ENCODE peak calls at places on chromosomes 2 and 18, in five cellular contexts. Y, C, H, N and K are unnamed samples. For H3K9me3, the result is how much of the 10 kb centered on the place peaks cover.

GRCh38 chr2:148982282-148982681 is 56.2 kb upstream of the LYPD6B start:
- DNase-seq in Y (no peak), C (no peak), H (no peak), N (no peak), K (no peak)

GRCh38 chr18:63523660-63524059 is 18.5 kb upstream of the SERPINB12 start:
- DNase-seq in Y (no peak), C (no peak), H (no peak), N (no peak), K (no peak)

GRCh38 chr18:36399055-36399454 is 101.5 kb downstream of the FHOD3 start:
- DNase-seq in Y (no peak), C (no peak), H (no peak), N (no peak), K (no peak)

GRCh38 chr2:207385903-207386302 is 143.9 kb upstream of the CREB1 start:
- DNase-seq in Y (peak), C (no peak), H (no peak), N (no peak), K (no peak)

GRCh38 chr2:111708478-111708877 is 175.5 kb downstream of the ANAPC1 start:
- DNase-seq in Y (no peak), C (no peak), H (no peak), N (no peak), K (no peak)

GRCh38 chr2:10556271-10557140 is 108.4 kb upstream of the ODC1 start:
- DNase-seq in Y (no peak), C (no peak), H (no peak), N (no peak), K (no peak)

GRCh38 chr2:134154269-134154668 is 99.6 kb upstream of the MGAT5 start:
- DNase-seq in Y (peak), C (no peak), H (peak), N (peak), K (no peak)

GRCh38 chr2:59177748-59178147 is 936.6 kb upstream of the FANCL start:
- DNase-seq in Y (no peak), C (no peak), H (no peak), N (no peak), K (no peak)

GRCh38 chr18:35267161-35267651 is 22.8 kb downstream of the ZSCAN30 start:
- DNase-seq in Y (peak), C (no peak), H (no peak), N (no peak), K (no peak)

GRCh38 chr2:239400000-239400831 is 604 bp downstream of the HDAC4 start:
- DNase-seq in Y (no peak), C (peak), H (peak), N (no peak), K (no peak)

GRCh38 chr2:154452906-154453493 is 245.5 kb upstream of the KCNJ3 start:
- DNase-seq in Y (peak), C (no peak), H (no peak), N (peak), K (no peak)

GRCh38 chr2:158460632-158461297 is 4.0 kb downstream of the PKP4 start:
- DNase-seq in Y (peak), C (peak), H (peak), N (no peak), K (no peak)

GRCh38 chr2:81195774-81196382 is 891.3 kb upstream of the LRRTM1 start:
- DNase-seq in Y (no peak), C (no peak), H (no peak), N (no peak), K (no peak)

GRCh38 chr2:215831296-215831913 is 181.9 kb downstream of the MREG start:
- DNase-seq in Y (peak), C (peak), H (peak), N (peak), K (no peak)

GRCh38 chr2:171772373-171772772 is 85.1 kb downstream of the DYNC1I2 start:
- DNase-seq in Y (no peak), C (peak), H (no peak), N (no peak), K (no peak)

GRCh38 chr2:11097038-11097720 is 58.1 kb upstream of the SLC66A3 start:
- DNase-seq in Y (no peak), C (no peak), H (no peak), N (no peak), K (peak)

GRCh38 chr2:196951973-196952372 is 25.5 kb upstream of the PGAP1 start:
- DNase-seq in Y (no peak), C (no peak), H (no peak), N (no peak), K (no peak)

GRCh38 chr18:36572135-36572856 is 256.5 kb downstream of the TPGS2 start:
- DNase-seq in Y (peak), C (peak), H (peak), N (peak), K (peak)

GRCh38 chr2:30402441-30403182 is 44.4 kb upstream of the LCLAT1 start:
- DNase-seq in Y (no peak), C (no peak), H (no peak), N (no peak), K (no peak)

GRCh38 chr18:54647176-54647575 is 56.1 kb downstream of the DYNAP start:
- DNase-seq in Y (peak), C (peak), H (peak), N (no peak), K (peak)

GRCh38 chr2:172102858-172103359 is at the start of gene DLX2:
- DNase-seq in Y (peak), C (peak), H (peak), N (no peak), K (peak)

GRCh38 chr2:174704647-174705046 is 59.6 kb downstream of the CHRNA1 start:
- DNase-seq in Y (no peak), C (no peak), H (no peak), N (no peak), K (no peak)

GRCh38 chr2:173860082-173860481 is 105.1 kb downstream of the SP3 start:
- DNase-seq in Y (no peak), C (no peak), H (no peak), N (no peak), K (no peak)

GRCh38 chr2:202127793-202128215 is 54.7 kb downstream of the KIAA2012 start:
- DNase-seq in Y (no peak), C (no peak), H (no peak), N (no peak), K (no peak)

GRCh38 chr2:124933883-124934282 is 908.8 kb downstream of the CNTNAP5 start:
- DNase-seq in Y (no peak), C (no peak), H (no peak), N (no peak), K (no peak)

GRCh38 chr2:15999592-16000469 is 59.5 kb downstream of the MYCN start:
- DNase-seq in Y (no peak), C (no peak), H (no peak), N (no peak), K (no peak)

GRCh38 chr2:228426502-228427216 is 245.2 kb upstream of the SPHKAP start:
- DNase-seq in Y (no peak), C (no peak), H (no peak), N (no peak), K (no peak)

GRCh38 chr18:22052405-22053105 is 116.8 kb upstream of the GATA6 start:
- DNase-seq in Y (no peak), C (peak), H (peak), N (no peak), K (no peak)

GRCh38 chr2:61658841-61659780 is 121.0 kb upstream of the XPO1 start:
- DNase-seq in Y (peak), C (peak), H (peak), N (peak), K (peak)

GRCh38 chr2:50448556-50448955 is 583.4 kb downstream of the NRXN1 start:
- DNase-seq in Y (no peak), C (no peak), H (no peak), N (no peak), K (no peak)

GRCh38 chr2:216362730-216363129 is 9.6 kb downstream of the MARCHF4 start:
- DNase-seq in Y (peak), C (no peak), H (no peak), N (no peak), K (no peak)

GRCh38 chr2:37915773-37916172 is 9.3 kb upstream of the RMDN2 start:
- DNase-seq in Y (no peak), C (no peak), H (no peak), N (no peak), K (no peak)

GRCh38 chr2:201182650-201183372 is at the start of gene CASP10:
- DNase-seq in Y (peak), C (peak), H (peak), N (peak), K (peak)

GRCh38 chr18:46416706-46417638 is 240.0 kb downstream of the LOXHD1 start:
- DNase-seq in Y (no peak), C (no peak), H (peak), N (no peak), K (peak)

GRCh38 chr2:134774786-134775641 is 56.2 kb upstream of the TMEM163 start:
- DNase-seq in Y (no peak), C (no peak), H (peak), N (no peak), K (no peak)

GRCh38 chr18:43661570-43661969 is 384.3 kb upstream of the SYT4 start:
- DNase-seq in Y (peak), C (peak), H (no peak), N (peak), K (peak)

GRCh38 chr2:64025741-64026140 is 6.5 kb upstream of the VPS54 start:
- DNase-seq in Y (no peak), C (no peak), H (no peak), N (no peak), K (no peak)

GRCh38 chr2:190023860-190024259 is 38.7 kb downstream of the MSTN start:
- DNase-seq in Y (peak), C (peak), H (peak), N (no peak), K (peak)

GRCh38 chr2:151996243-151997003 is 102.4 kb downstream of the CACNB4 start:
- DNase-seq in Y (no peak), C (no peak), H (no peak), N (no peak), K (no peak)

GRCh38 chr2:102140367-102140766 is 2.2 kb upstream of the IL1R1 start:
- DNase-seq in Y (no peak), C (no peak), H (no peak), N (no peak), K (no peak)
- H3K9me3 ChIP-seq in Y (under half), C (under half), H (under half), N (under half), K (under half)

DNA sequence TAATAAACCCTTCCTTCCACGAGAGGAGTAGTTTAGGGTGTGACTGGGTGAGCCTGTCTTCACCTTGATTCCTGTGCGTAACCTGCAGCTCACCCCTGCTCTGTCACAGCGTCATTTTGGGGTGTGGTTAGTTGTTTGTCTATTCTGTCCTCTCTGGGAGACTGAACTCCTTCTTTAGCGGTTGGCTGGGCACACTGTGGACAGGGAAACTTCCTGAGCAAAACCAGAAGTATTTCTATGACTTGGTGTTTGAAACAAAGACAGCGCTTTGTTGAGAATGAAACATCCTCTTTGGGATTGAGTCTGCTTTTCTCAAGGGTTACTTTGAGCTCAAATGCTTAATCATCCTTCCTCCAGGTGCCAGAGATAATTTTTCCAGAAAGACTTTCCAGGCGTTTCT is 270.7 kb downstream of the HRH4 start:
- DNase-seq in Y (no peak), C (no peak), H (no peak), N (no peak), K (no peak)
- TF ChIP-seq MYC in Y (no peak), C (no peak), H (no peak), N (no peak), K (no peak)

GRCh38 chr2:240618776-240619175 is 6.5 kb upstream of the GPR35 start:
- DNase-seq in Y (no peak), C (no peak), H (no peak), N (no peak), K (no peak)
- H3K9me3 ChIP-seq in Y (under half), C (under half), H (under half), N (under half), K (under half)

GRCh38 chr2:73239776-73240175 is 5.7 kb downstream of the CCT7 start:
- DNase-seq in Y (peak), C (no peak), H (no peak), N (no peak), K (no peak)
- TF ChIP-seq MYC in Y (no peak), C (no peak), H (no peak), N (no peak), K (no peak)

GRCh38 chr2:12201369-12201768 is 454.9 kb downstream of the LPIN1 start:
- DNase-seq in Y (no peak), C (no peak), H (no peak), N (no peak), K (no peak)
- H3K9me3 ChIP-seq in Y (under half), C (under half), H (under half), N (under half), K (under half)

GRCh38 chr18:26540041-26540628 is 8.2 kb downstream of the KCTD1 start:
- DNase-seq in Y (no peak), C (no peak), H (no peak), N (no peak), K (peak)
- TF ChIP-seq MYC in Y (no peak), C (no peak), H (no peak), N (no peak), K (no peak)

GRCh38 chr2:73850009-73850408 is 21.2 kb downstream of the STAMBP start:
- DNase-seq in Y (no peak), C (no peak), H (no peak), N (no peak), K (no peak)

GRCh38 chr2:73852020-73852419 is 23.3 kb downstream of the STAMBP start:
- DNase-seq in Y (peak), C (no peak), H (peak), N (no peak), K (peak)

GRCh38 chr2:73856214-73856613 is 27.5 kb downstream of the STAMBP start:
- DNase-seq in Y (no peak), C (no peak), H (no peak), N (no peak), K (no peak)

GRCh38 chr2:73855526-73855925 is 26.8 kb downstream of the STAMBP start:
- DNase-seq in Y (no peak), C (no peak), H (no peak), N (no peak), K (no peak)

DNA sequence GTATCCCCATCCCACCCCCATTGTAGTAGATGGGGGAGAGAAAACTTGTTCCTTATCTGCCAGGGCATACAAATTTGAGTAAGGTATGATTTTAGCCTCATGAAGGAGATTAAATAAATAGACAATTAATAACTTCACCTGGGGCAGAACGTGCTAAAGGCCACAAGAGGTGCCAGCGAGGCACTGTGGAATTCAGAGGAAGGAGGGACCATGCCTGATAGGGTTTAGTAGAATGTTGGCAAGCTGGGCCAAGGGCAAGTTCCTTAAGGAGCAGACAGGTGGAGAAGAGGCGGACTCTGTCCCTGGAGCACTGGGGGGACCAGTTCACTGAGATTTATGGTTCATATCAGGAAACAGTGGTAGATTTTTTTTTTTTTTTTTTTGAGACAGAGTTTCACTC is 22.5 kb downstream of the STAMBP start:
- DNase-seq in Y (no peak), C (no peak), H (peak), N (no peak), K (peak)
- H3K9me3 ChIP-seq in Y (under half), C (under half), H (under half), N (under half), K (under half)